ENCODE peak calls at places on chromosomes 7 and 10, in ten cellular contexts. R is amniotic epithelial cell; Y is lung microvascular endothelial cell; Z is astrocyte of the spinal cord; H is head of caudate nucleus; S is GM23338; Q is T-cell; C is HCEC 1CT; L is activated T-cell treated with anti-CD3 and anti-CD28 coated beads, Interleukin-2, amount 50 U/mL, for 1 hour; I is NCI-H524. A is an unnamed sample.

GRCh38 chr10:118931436-118931835 is 98.1 kb upstream of the NANOS1 start:
- DNase-seq in R (no peak), Y (no peak), Z (no peak), H (no peak), S (no peak), Q (no peak), C (no peak), L (no peak), I (no peak), A (no peak)

GRCh38 chr10:133009218-133009954 is 67.0 kb upstream of the CFAP46 start:
- DNase-seq in R (no peak), Y (no peak), Z (no peak), H (no peak), S (no peak), Q (no peak), C (no peak), L (no peak), I (no peak), A (no peak)

GRCh38 chr10:94358480-94358879 is 4.3 kb downstream of the NOC3L start:
- DNase-seq in R (peak; percentile 89), Y (no peak), Z (peak; percentile 95), H (no peak), S (no peak), Q (no peak), C (peak; percentile 90), L (no peak), I (no peak), A (no peak)

GRCh38 chr10:126088144-126088543 is 191.8 kb downstream of the FANK1 start:
- DNase-seq in R (peak; percentile 22), Y (peak; percentile 36), Z (peak; percentile 60), H (no peak), S (peak; percentile 20), Q (no peak), C (peak; percentile 33), L (no peak), I (no peak), A (peak; percentile 37)

GRCh38 chr7:128084896-128085608 is 53.8 kb upstream of the LRRC4 start:
- DNase-seq in R (no peak), Y (no peak), Z (peak; percentile 29), H (no peak), S (no peak), Q (no peak), C (no peak), L (no peak), I (no peak), A (no peak)

GRCh38 chr7:39504963-39505362 is 61.2 kb upstream of the YAE1 start:
- DNase-seq in R (peak; percentile 64), Y (no peak), Z (peak; percentile 38), H (no peak), S (no peak), Q (no peak), C (peak; percentile 42), L (no peak), I (no peak), A (no peak)

GRCh38 chr7:2525161-2525930 is 5.8 kb downstream of the LFNG start:
- DNase-seq in R (no peak), Y (no peak), Z (no peak), H (no peak), S (no peak), Q (no peak), C (no peak), L (no peak), I (no peak), A (no peak)

GRCh38 chr10:122282253-122282671 is 11.2 kb downstream of the BTBD16 start:
- DNase-seq in R (no peak), Y (no peak), Z (peak; percentile 48), H (no peak), S (no peak), Q (no peak), C (peak; percentile 37), L (no peak), I (no peak), A (no peak)

GRCh38 chr7:70761711-70762328 is 370.1 kb upstream of the GALNT17 start:
- DNase-seq in R (no peak), Y (no peak), Z (no peak), H (no peak), S (no peak), Q (no peak), C (no peak), L (no peak), I (no peak), A (no peak)

GRCh38 chr10:44675086-44675874 is 235.9 kb upstream of the TMEM72 start:
- DNase-seq in R (no peak), Y (no peak), Z (no peak), H (no peak), S (no peak), Q (no peak), C (no peak), L (no peak), I (no peak), A (no peak)